ENCODE peak calls at places on chromosomes 11 and 22, in eight cellular contexts. M is sigmoid colon; E is CD4-positive, CD25-positive, alpha-beta regulatory T cell; N is stomach; X is fibroblast of lung; A is Peyer's patch; Y is upper lobe of left lung; R is left ventricle myocardium inferior. Q is an unnamed sample. For H3K9me3 and H3K27me3, the result is how much of the 10 kb centered on the place peaks cover.

GRCh38 chr11:72840780-72841179 is 26.6 kb downstream of the ATG16L2 start:
- DNase-seq in A (no peak), E (no peak), R (no peak), M (no peak), N (no peak), Y (no peak), X (peak), Q (no peak)

GRCh38 chr11:4804280-4804679 is at the start of gene OR52R1:
- DNase-seq in M (no peak), Y (no peak), R (no peak), N (no peak), E (no peak), X (no peak), A (no peak), Q (no peak)

GRCh38 chr22:31250740-31251330 is 38.7 kb downstream of the LIMK2 start:
- DNase-seq in R (no peak), A (peak), X (no peak), N (no peak), M (no peak), E (no peak), Y (no peak), Q (no peak)

GRCh38 chr11:113876074-113876797 is 864 bp upstream of the USP28 start:
- DNase-seq in Y (no peak), E (no peak), X (no peak), A (peak), M (no peak), N (no peak), R (no peak), Q (peak)

GRCh38 chr11:109547356-109548027 is 125.5 kb downstream of the C11orf87 start:
- DNase-seq in Y (no peak), R (no peak), E (no peak), A (no peak), M (no peak), X (peak), N (no peak), Q (no peak)

GRCh38 chr22:36432592-36433317 is 45.0 kb upstream of the MYH9 start:
- DNase-seq in N (no peak), E (no peak), R (no peak), Y (no peak), X (no peak), A (no peak), M (no peak), Q (no peak)

GRCh38 chr11:88206746-88207145 is 31.5 kb upstream of the RAB38 start:
- DNase-seq in R (no peak), E (no peak), M (no peak), Y (no peak), N (no peak), A (no peak), X (no peak), Q (no peak)

GRCh38 chr11:57480409-57481137 is 20.2 kb downstream of the RTN4RL2 start:
- DNase-seq in N (peak), R (peak), X (peak), Y (peak), A (peak), E (peak), M (no peak), Q (peak)

GRCh38 chr11:60970890-60971289 is 590 bp upstream of the CD6 start:
- DNase-seq in M (no peak), X (no peak), R (no peak), N (no peak), E (no peak), A (no peak), Y (no peak), Q (no peak)

GRCh38 chr22:39522567-39523300 is 2.4 kb downstream of the ATF4 start:
- DNase-seq in Y (no peak), R (no peak), N (peak), M (peak), A (no peak), X (peak), E (no peak), Q (no peak)

GRCh38 chr11:108825381-108825780 is 160.5 kb downstream of the DDX10 start:
- DNase-seq in M (no peak), Y (no peak), R (no peak), X (no peak), A (no peak), N (no peak), E (no peak), Q (no peak)

GRCh38 chr11:65431452-65432132 is 9.0 kb downstream of the NEAT1 start:
- DNase-seq in M (no peak), Y (no peak), N (no peak), A (peak), X (peak), E (no peak), R (no peak), Q (peak)

GRCh38 chr11:126917531-126918204 is 82.9 kb downstream of the KIRREL3 start:
- DNase-seq in M (no peak), N (no peak), R (no peak), X (peak), Y (no peak), A (no peak), E (no peak), Q (no peak)

GRCh38 chr11:132111341-132111740 is 740.9 kb downstream of the NTM start:
- DNase-seq in A (no peak), N (no peak), E (no peak), R (no peak), X (peak), M (no peak), Y (no peak), Q (no peak)

GRCh38 chr22:47259049-47259448 is 496.6 kb downstream of the TBC1D22A start:
- DNase-seq in E (no peak), X (no peak), M (no peak), R (no peak), Y (no peak), N (no peak), A (no peak), Q (no peak)
- H3K9me3 ChIP-seq in E (under half), X (under half), M (under half), R (under half), Y (under half), N (under half), A (under half), Q (under half)

GRCh38 chr11:19715373-19715772 is 2.7 kb downstream of the NAV2 start:
- DNase-seq in A (no peak), Y (no peak), R (no peak), M (no peak), E (no peak), N (no peak), X (peak), Q (no peak)
- H3K4me3 ChIP-seq in A (no peak), Y (no peak), R (peak), M (peak), E (no peak), N (no peak), X (peak), Q (no peak)

DNA sequence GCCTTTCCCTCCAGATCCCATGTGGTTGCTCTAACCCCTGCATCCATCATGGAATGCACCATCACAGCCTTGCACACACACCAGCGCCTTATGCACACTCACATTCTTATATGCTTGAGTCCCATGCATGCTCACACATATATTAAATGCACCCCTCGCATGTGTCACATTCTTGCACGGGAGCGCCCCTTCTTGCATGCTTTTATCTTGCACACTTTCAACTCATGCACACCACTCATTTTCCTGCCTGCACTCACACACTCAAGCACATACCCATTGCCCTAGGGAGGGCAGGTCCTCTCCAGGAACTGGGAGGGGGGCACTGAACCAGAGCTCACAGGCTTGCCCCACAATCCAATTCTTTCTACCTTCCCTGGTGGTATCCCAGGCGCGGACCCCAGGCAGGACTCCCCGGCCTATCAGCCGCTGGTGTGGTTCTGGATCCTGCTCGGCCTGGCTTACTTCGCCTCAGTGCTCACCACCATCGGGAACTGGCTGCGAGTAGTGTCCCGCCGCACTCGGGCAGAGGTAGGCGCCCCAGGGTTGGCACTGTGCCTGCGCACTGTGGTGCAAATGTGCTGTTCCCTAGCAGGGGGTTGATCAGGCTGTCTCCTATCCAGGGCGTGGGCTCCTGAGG is 2.3 kb upstream of the CATSPERZ start:
- DNase-seq in R (no peak), A (no peak), N (no peak), M (no peak), Y (no peak), X (no peak), E (no peak), Q (no peak)
- H3K27me3 ChIP-seq in R (half or more), A (under half), N (half or more), M (half or more), Y (under half), X (half or more), E (under half), Q (under half)

GRCh38 chr11:22991196-22991595 is 130.9 kb upstream of the CCDC179 start:
- DNase-seq in E (no peak), A (no peak), Y (no peak), X (no peak), N (no peak), M (no peak), R (no peak), Q (no peak)
- H3K9me3 ChIP-seq in E (under half), A (under half), Y (under half), X (under half), N (under half), M (under half), R (under half), Q (under half)

GRCh38 chr11:100774859-100775258 is 87.8 kb downstream of the ARHGAP42 start:
- DNase-seq in Y (no peak), A (peak), R (no peak), E (no peak), X (no peak), N (no peak), M (no peak), Q (no peak)
- H3K4me3 ChIP-seq in Y (no peak), A (no peak), R (no peak), E (no peak), X (no peak), N (no peak), M (no peak), Q (no peak)

DNA sequence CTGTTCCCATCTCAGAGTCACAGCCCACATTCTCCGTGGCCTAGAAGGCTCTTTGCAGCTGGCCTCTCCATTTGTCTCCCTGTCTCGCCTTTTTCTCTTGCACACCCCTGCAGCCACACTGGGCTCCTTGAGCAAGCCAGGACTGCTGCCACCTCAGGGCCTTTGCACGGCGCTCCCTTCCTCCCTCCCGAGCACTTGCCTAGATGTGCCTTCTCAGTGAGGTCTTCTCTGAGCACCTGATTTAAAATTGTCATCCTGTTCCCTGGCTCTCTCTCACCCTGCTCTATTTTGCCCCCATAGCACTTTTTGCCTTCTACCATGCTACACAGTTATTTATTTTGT is 102.9 kb upstream of the THY1 start:
- DNase-seq in M (peak), A (no peak), X (no peak), Y (no peak), R (no peak), E (no peak), N (no peak), Q (no peak)
- H3K27me3 ChIP-seq in M (under half), A (under half), X (under half), Y (under half), R (under half), E (under half), N (under half), Q (under half)

GRCh38 chr11:111336582-111337256 is 38.4 kb downstream of the POU2AF3 start:
- DNase-seq in N (no peak), M (no peak), R (no peak), Y (no peak), X (peak), E (no peak), A (no peak), Q (no peak)

GRCh38 chr11:111336062-111336461 is 37.7 kb downstream of the POU2AF3 start:
- DNase-seq in M (no peak), X (no peak), N (no peak), E (no peak), Y (no peak), R (no peak), A (no peak), Q (no peak)

GRCh38 chr11:111335596-111335995 is 37.2 kb downstream of the POU2AF3 start:
- DNase-seq in Y (no peak), R (no peak), M (no peak), X (no peak), A (no peak), N (no peak), E (no peak), Q (no peak)

GRCh38 chr11:111344032-111344431 is 35.0 kb downstream of the POU2AF1 start:
- DNase-seq in E (no peak), M (peak), X (peak), Y (no peak), A (no peak), R (peak), N (no peak), Q (no peak)

GRCh38 chr11:111339758-111340388 is 39.2 kb downstream of the POU2AF1 start:
- DNase-seq in A (no peak), R (no peak), M (no peak), N (no peak), E (no peak), Y (no peak), X (no peak), Q (no peak)
- H3K9me3 ChIP-seq in A (under half), R (under half), M (under half), N (under half), E (under half), Y (under half), X (under half), Q (under half)

GRCh38 chr22:49924113-49924833 is 5.8 kb downstream of the CRELD2 start:
- DNase-seq in R (no peak), E (no peak), X (no peak), M (no peak), A (no peak), Y (peak), N (no peak), Q (no peak)
- H3K4me3 ChIP-seq in R (no peak), E (no peak), X (no peak), M (no peak), A (no peak), Y (no peak), N (no peak), Q (no peak)

GRCh38 chr11:43579919-43580276 is 100.6 kb upstream of the HSD17B12 start:
- DNase-seq in X (no peak), M (no peak), R (no peak), E (no peak), A (no peak), Y (no peak), N (no peak), Q (no peak)
- H3K27me3 ChIP-seq in X (half or more), M (half or more), R (half or more), E (under half), A (half or more), Y (under half), N (half or more), Q (under half)

GRCh38 chr22:47918936-47919505 is 1156.6 kb downstream of the TBC1D22A start:
- DNase-seq in M (no peak), A (no peak), X (no peak), Y (peak), R (no peak), E (no peak), N (no peak), Q (no peak)
- H3K9me3 ChIP-seq in M (under half), A (under half), X (under half), Y (under half), R (under half), E (under half), N (under half), Q (under half)